ENCODE peak calls at places on chromosomes 16 and 17, in five cellular contexts. C is EL; Y is CD8-positive, alpha-beta T cell; L is GM19239; A is left colon. J is an unnamed sample.

GRCh38 chr16:12113581-12114375 is 137.2 kb downstream of the SNX29 start:
- DNase-seq in C (peak), Y (no peak), L (no peak), A (no peak), J (no peak)

GRCh38 chr16:3874242-3874641 is 6.3 kb downstream of the CREBBP start:
- DNase-seq in C (no peak), Y (no peak), L (no peak), A (peak), J (no peak)

GRCh38 chr17:38925263-38925995 is at the start of gene LASP1NB:
- DNase-seq in C (no peak), Y (no peak), L (no peak), A (no peak), J (no peak)

GRCh38 chr17:79988163-79988971 is 47.3 kb downstream of the TBC1D16 start:
- DNase-seq in C (peak), Y (no peak), L (no peak), A (peak), J (peak)

GRCh38 chr16:87560428-87561199 is 41.7 kb upstream of the JPH3 start:
- DNase-seq in C (peak), Y (no peak), L (no peak), A (peak), J (no peak)

GRCh38 chr17:52145496-52145895 is 13.0 kb downstream of the CA10 start:
- DNase-seq in C (no peak), Y (no peak), L (no peak), A (no peak), J (no peak)

GRCh38 chr16:80258407-80258806 is 282.4 kb upstream of the DYNLRB2 start:
- DNase-seq in C (no peak), Y (no peak), L (no peak), A (no peak), J (no peak)

GRCh38 chr16:49382916-49383315 is 9.3 kb downstream of the C16orf78 start:
- DNase-seq in C (no peak), Y (no peak), L (no peak), A (no peak), J (no peak)

GRCh38 chr17:42456223-42457106 is 2.2 kb upstream of the ATP6V0A1 start:
- DNase-seq in C (peak), Y (no peak), L (no peak), A (no peak), J (peak)

GRCh38 chr16:88382491-88383400 is at the start of gene ZNF469:
- DNase-seq in C (peak), Y (no peak), L (no peak), A (no peak), J (peak)

GRCh38 chr16:4401094-4401501 is 15.3 kb downstream of the CORO7 start:
- DNase-seq in C (no peak), Y (no peak), L (no peak), A (no peak), J (no peak)

GRCh38 chr17:42917236-42917603 is 16.6 kb downstream of the G6PC1 start:
- DNase-seq in C (no peak), Y (no peak), L (no peak), A (no peak), J (no peak)

GRCh38 chr17:9658593-9659211 is 13.4 kb downstream of the USP43 start:
- DNase-seq in C (peak), Y (no peak), L (no peak), A (peak), J (no peak)

GRCh38 chr17:82648761-82649474 is 674 bp upstream of the WDR45B start:
- DNase-seq in C (peak), Y (no peak), L (peak), A (peak), J (no peak)

GRCh38 chr17:3647251-3647650 is 10.7 kb downstream of the CTNS start:
- DNase-seq in C (no peak), Y (no peak), L (no peak), A (no peak), J (no peak)

GRCh38 chr17:8426802-8427201 is 8.9 kb upstream of the NDEL1 start:
- DNase-seq in C (no peak), Y (no peak), L (no peak), A (no peak), J (no peak)

GRCh38 chr17:7219812-7220592 is at the start of the genes ACADVL and DLG4:
- DNase-seq in C (peak), Y (no peak), L (peak), A (peak), J (peak)

GRCh38 chr17:80017226-80018010 is 18.3 kb downstream of the TBC1D16 start:
- DNase-seq in C (no peak), Y (no peak), L (no peak), A (no peak), J (no peak)

J was measured in adipocyte.